ENCODE peak calls at places on chromosomes 5 and 9, in nine cellular contexts. H is foreskin fibroblast, E is GM23248, P is NCI-H1694 treated with DMSO at 0.1 percent for 48 hours, W is endothelial cell, A is ACHN, M is RWPE1, I is pancreas, G is upper lobe of right lung. K is an unnamed sample.

GRCh38 chr5:122352331-122352730 is 40.3 kb downstream of the SNCAIP start:
- DNase-seq in H (no peak), E (peak; percentile 62), P (no peak), W (no peak), A (no peak), M (no peak), I (no peak), G (no peak), K (no peak)

GRCh38 chr9:76690575-76691370 is 73.5 kb upstream of the PCA3 start:
- DNase-seq in H (no peak), E (no peak), P (no peak), W (no peak), A (no peak), M (no peak), I (no peak), G (no peak), K (no peak)

GRCh38 chr5:6377121-6377520 is 1.2 kb downstream of the MED10 start:
- DNase-seq in H (no peak), E (peak; percentile 40), P (no peak), W (no peak), A (no peak), M (no peak), I (no peak), G (no peak), K (no peak)

GRCh38 chr5:56588636-56589485 is 226.5 kb upstream of the MAP3K1 start:
- DNase-seq in H (no peak), E (peak; percentile 24), P (no peak), W (peak; percentile 19), A (no peak), M (no peak), I (no peak), G (peak; percentile 70), K (no peak)

GRCh38 chr5:81898403-81898802 is 73.4 kb upstream of the ATG10 start:
- DNase-seq in H (no peak), E (no peak), P (no peak), W (no peak), A (no peak), M (no peak), I (no peak), G (no peak), K (no peak)

GRCh38 chr9:123007269-123007668 is 26.2 kb upstream of the GPR21 start:
- DNase-seq in H (no peak), E (no peak), P (no peak), W (no peak), A (no peak), M (no peak), I (no peak), G (no peak), K (no peak)

GRCh38 chr9:15529566-15530324 is 19.0 kb upstream of the PSIP1 start:
- DNase-seq in H (no peak), E (no peak), P (no peak), W (no peak), A (no peak), M (no peak), I (no peak), G (no peak), K (no peak)

GRCh38 chr5:67693956-67694564 is 497.5 kb upstream of the CD180 start:
- DNase-seq in H (peak; percentile 87), E (peak; percentile 30), P (no peak), W (no peak), A (no peak), M (no peak), I (no peak), G (peak; percentile 68), K (no peak)

GRCh38 chr9:109423877-109424276 is 74.2 kb downstream of the PTPN3 start:
- DNase-seq in H (no peak), E (no peak), P (no peak), W (no peak), A (no peak), M (no peak), I (no peak), G (no peak), K (no peak)

GRCh38 chr5:139915274-139915673 is 119.7 kb downstream of the PSD2 start:
- DNase-seq in H (no peak), E (no peak), P (no peak), W (no peak), A (no peak), M (no peak), I (no peak), G (no peak), K (no peak)

GRCh38 chr9:136007906-136008692 is 46.9 kb upstream of the UBAC1 start:
- DNase-seq in H (peak; percentile 57), E (peak; percentile 58), P (no peak), W (no peak), A (no peak), M (peak; percentile 76), I (no peak), G (no peak), K (no peak)

GRCh38 chr9:22976454-22976853 is 529.8 kb downstream of the DMRTA1 start:
- DNase-seq in H (no peak), E (peak; percentile 77), P (no peak), W (no peak), A (no peak), M (no peak), I (no peak), G (no peak), K (no peak)

GRCh38 chr9:81396528-81396927 is 292.8 kb downstream of the TLE1 start:
- DNase-seq in H (no peak), E (no peak), P (no peak), W (no peak), A (no peak), M (no peak), I (no peak), G (no peak), K (no peak)

GRCh38 chr5:6674421-6674820 is 38.8 kb upstream of the TENT4A start:
- DNase-seq in H (no peak), E (no peak), P (no peak), W (no peak), A (no peak), M (no peak), I (no peak), G (no peak), K (no peak)